ENCODE peak calls at places on chromosomes 12 and 14, in six cellular contexts. One of them, this sample, is unnamed.

GRCh38 chr14:68232643-68233055 is 413.1 kb downstream of the RAD51B start:
- DNase-seq in BE2C: no peak
- DNase-seq in IMR-90: peak
- DNase-seq in heart left ventricle: no peak
- DNase-seq in fibroblast of lung: peak
- DNase-seq in HFF-Myc: peak
- DNase-seq in this sample: no peak

GRCh38 chr12:120851444-120851843 is 52.7 kb downstream of the SPPL3 start:
- DNase-seq in BE2C: no peak
- DNase-seq in IMR-90: no peak
- DNase-seq in heart left ventricle: no peak
- DNase-seq in fibroblast of lung: no peak
- DNase-seq in HFF-Myc: no peak
- DNase-seq in this sample: no peak

GRCh38 chr12:104372048-104372720 is 68.6 kb downstream of the EID3 start:
- DNase-seq in BE2C: no peak
- DNase-seq in IMR-90: no peak
- DNase-seq in heart left ventricle: peak
- DNase-seq in fibroblast of lung: peak
- DNase-seq in HFF-Myc: no peak
- DNase-seq in this sample: no peak

GRCh38 chr14:26845106-26845818 is 247.4 kb upstream of the NOVA1 start:
- DNase-seq in BE2C: no peak
- DNase-seq in IMR-90: no peak
- DNase-seq in heart left ventricle: no peak
- DNase-seq in fibroblast of lung: no peak
- DNase-seq in HFF-Myc: no peak
- DNase-seq in this sample: no peak

GRCh38 chr14:100158566-100159106 is 809 bp downstream of the DEGS2 start:
- DNase-seq in BE2C: no peak
- DNase-seq in IMR-90: no peak
- DNase-seq in heart left ventricle: no peak
- DNase-seq in fibroblast of lung: no peak
- DNase-seq in HFF-Myc: no peak
- DNase-seq in this sample: no peak

GRCh38 chr12:57637364-57637763 is 4.4 kb upstream of the B4GALNT1 start:
- DNase-seq in BE2C: no peak
- DNase-seq in IMR-90: no peak
- DNase-seq in heart left ventricle: no peak
- DNase-seq in fibroblast of lung: no peak
- DNase-seq in HFF-Myc: no peak
- DNase-seq in this sample: no peak

GRCh38 chr12:57459750-57460400 is at the start of gene GLI1:
- DNase-seq in BE2C: peak
- DNase-seq in IMR-90: peak
- DNase-seq in heart left ventricle: peak
- DNase-seq in fibroblast of lung: no peak
- DNase-seq in HFF-Myc: no peak
- DNase-seq in this sample: peak

GRCh38 chr12:104930388-104931326 is 27.4 kb downstream of the SLC41A2 start:
- DNase-seq in BE2C: no peak
- DNase-seq in IMR-90: peak
- DNase-seq in heart left ventricle: no peak
- DNase-seq in fibroblast of lung: peak
- DNase-seq in HFF-Myc: no peak
- DNase-seq in this sample: no peak

GRCh38 chr14:104109731-104110361 is 24.3 kb downstream of the ASPG start:
- DNase-seq in BE2C: no peak
- DNase-seq in IMR-90: no peak
- DNase-seq in heart left ventricle: no peak
- DNase-seq in fibroblast of lung: no peak
- DNase-seq in HFF-Myc: no peak
- DNase-seq in this sample: no peak

DNA sequence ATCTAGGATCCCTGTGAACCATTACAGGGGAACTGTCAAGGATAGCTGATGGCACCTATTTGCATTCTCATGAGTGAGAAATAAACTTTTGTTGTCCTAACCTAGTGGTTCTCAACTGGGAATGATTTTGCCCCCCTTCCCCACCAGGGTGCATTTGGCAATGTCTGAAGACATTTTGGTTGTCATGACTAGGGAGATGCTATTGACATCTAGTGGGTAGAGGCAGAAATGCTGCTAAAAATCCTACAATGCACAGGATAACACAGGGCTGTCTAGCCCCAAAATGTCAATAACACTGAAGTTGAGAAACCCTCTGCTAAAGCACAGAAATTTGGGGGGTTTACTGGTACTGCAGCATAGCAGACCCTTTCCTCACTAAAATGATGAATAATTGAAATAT is 140.9 kb upstream of the SRRM4 start:
- DNase-seq in BE2C: no peak
- DNase-seq in IMR-90: no peak
- DNase-seq in heart left ventricle: no peak
- DNase-seq in fibroblast of lung: no peak
- DNase-seq in HFF-Myc: no peak
- DNase-seq in this sample: no peak
- TF ChIP-seq CTCF in BE2C: peak
- TF ChIP-seq CTCF in IMR-90: no peak
- TF ChIP-seq CTCF in heart left ventricle: no peak
- TF ChIP-seq CTCF in fibroblast of lung: no peak
- TF ChIP-seq CTCF in HFF-Myc: no peak
- TF ChIP-seq CTCF in this sample: peak

GRCh38 chr12:3048540-3048939 is 28.6 kb upstream of the TSPAN9 start:
- DNase-seq in BE2C: no peak
- DNase-seq in IMR-90: no peak
- DNase-seq in heart left ventricle: peak
- DNase-seq in fibroblast of lung: no peak
- DNase-seq in HFF-Myc: no peak
- DNase-seq in this sample: no peak
- TF ChIP-seq CTCF in BE2C: no peak
- TF ChIP-seq CTCF in IMR-90: no peak
- TF ChIP-seq CTCF in heart left ventricle: no peak
- TF ChIP-seq CTCF in fibroblast of lung: no peak
- TF ChIP-seq CTCF in HFF-Myc: no peak
- TF ChIP-seq CTCF in this sample: no peak

GRCh38 chr12:4763549-4763948 is 43.3 kb downstream of the GALNT8 start:
- DNase-seq in BE2C: peak
- DNase-seq in IMR-90: peak
- DNase-seq in heart left ventricle: no peak
- DNase-seq in fibroblast of lung: no peak
- DNase-seq in HFF-Myc: no peak
- DNase-seq in this sample: peak
- TF ChIP-seq CTCF in BE2C: peak
- TF ChIP-seq CTCF in IMR-90: peak
- TF ChIP-seq CTCF in heart left ventricle: no peak
- TF ChIP-seq CTCF in fibroblast of lung: peak
- TF ChIP-seq CTCF in HFF-Myc: peak
- TF ChIP-seq CTCF in this sample: peak

GRCh38 chr14:91609183-91609582 is 99.1 kb upstream of the PPP4R3A start:
- DNase-seq in BE2C: no peak
- DNase-seq in IMR-90: no peak
- DNase-seq in heart left ventricle: no peak
- DNase-seq in fibroblast of lung: no peak
- DNase-seq in HFF-Myc: no peak
- DNase-seq in this sample: no peak
- TF ChIP-seq CTCF in BE2C: no peak
- TF ChIP-seq CTCF in IMR-90: no peak
- TF ChIP-seq CTCF in heart left ventricle: no peak
- TF ChIP-seq CTCF in fibroblast of lung: no peak
- TF ChIP-seq CTCF in HFF-Myc: no peak
- TF ChIP-seq CTCF in this sample: no peak

DNA sequence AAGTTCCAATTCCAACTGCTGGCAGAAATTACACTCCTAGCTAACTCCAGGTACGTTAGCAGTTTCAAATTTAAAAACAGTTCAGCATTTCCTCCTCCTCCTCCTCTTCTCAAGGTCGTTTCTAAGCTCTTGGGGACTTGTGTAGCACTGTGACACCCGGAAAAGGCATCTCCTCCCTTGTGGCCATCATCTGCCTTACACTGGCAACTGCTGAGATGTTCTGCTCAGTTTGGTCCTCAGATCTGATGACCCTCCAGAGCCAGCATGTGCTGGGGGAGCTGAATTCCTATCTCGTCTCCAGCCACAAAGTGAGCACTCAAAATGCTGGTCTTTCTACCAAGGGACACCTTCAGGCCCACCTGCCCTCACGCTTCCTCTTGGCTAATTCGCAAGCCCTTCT is 43.5 kb upstream of the CDKN3 start:
- DNase-seq in BE2C: no peak
- DNase-seq in IMR-90: no peak
- DNase-seq in heart left ventricle: no peak
- DNase-seq in fibroblast of lung: no peak
- DNase-seq in HFF-Myc: no peak
- DNase-seq in this sample: no peak
- TF ChIP-seq CTCF in BE2C: no peak
- TF ChIP-seq CTCF in IMR-90: no peak
- TF ChIP-seq CTCF in heart left ventricle: no peak
- TF ChIP-seq CTCF in fibroblast of lung: no peak
- TF ChIP-seq CTCF in HFF-Myc: no peak
- TF ChIP-seq CTCF in this sample: no peak

This sample was measured in nephron progenitor cell.